ENCODE peak calls at places on chromosomes 7 and 10, in four cellular contexts. F is iris pigment epithelial cell, X is cardiac fibroblast, I is PC-3. G is an unnamed sample.

GRCh38 chr10:23478570-23478969 is 39.7 kb downstream of the OTUD1 start:
- DNase-seq in I (no peak), X (peak), F (peak), G (no peak)

GRCh38 chr7:157502701-157503111 is 165.9 kb downstream of the DNAJB6 start:
- DNase-seq in I (peak), X (peak), F (peak), G (no peak)

GRCh38 chr10:53135213-53135896 is 362.8 kb upstream of the MBL2 start:
- DNase-seq in F (no peak), I (peak), X (no peak), G (no peak)

GRCh38 chr7:69967699-69968450 is 369.6 kb downstream of the AUTS2 start:
- DNase-seq in I (no peak), X (no peak), F (no peak), G (no peak)

GRCh38 chr10:4698075-4698474 is 127.9 kb upstream of the AKR1E2 start:
- DNase-seq in X (peak), F (peak), I (no peak), G (no peak)

GRCh38 chr7:50693475-50693874 is 89.2 kb downstream of the GRB10 start:
- DNase-seq in X (no peak), I (no peak), F (no peak), G (no peak)

GRCh38 chr10:115572740-115573455 is 479.7 kb downstream of the ATRNL1 start:
- DNase-seq in I (no peak), X (no peak), F (no peak), G (no peak)

GRCh38 chr10:110546499-110547105 is 20.9 kb upstream of the SMC3 start:
- DNase-seq in F (no peak), I (no peak), X (no peak), G (no peak)

GRCh38 chr7:84538268-84538667 is 343.7 kb upstream of the SEMA3A start:
- DNase-seq in F (no peak), X (no peak), I (no peak), G (no peak)

GRCh38 chr7:70539196-70539595 is 592.7 kb upstream of the GALNT17 start:
- DNase-seq in I (no peak), F (no peak), X (no peak), G (no peak)

G was measured in foreskin melanocyte.